ENCODE peak calls at places on chromosomes 11 and 22, in nine cellular contexts. R is Calu3; O is MV-4-11; F is NCI-H510A treated with DMSO at 0.1 percent for 48 hours; H is stimulated activated naive CD4-positive, alpha-beta T cell treated with Interleukin-2 at 50 U/mL for 16 hours; T is Panc1; I is B cell; S is smooth muscle cell of the brain vasculature; P is stimulated activated CD4-positive, alpha-beta T cell treated with anti-CD3 and anti-CD28 coated beads, Interleukin-12 subunit alpha, Interleukin-12 subunit beta, amount 100 ng/mL, for 4 hours. X is an unnamed sample.

GRCh38 chr11:8988329-8989234 is 15.2 kb downstream of the NRIP3 start:
- DNase-seq in I (no peak), S (no peak), R (no peak), P (no peak), O (no peak), F (no peak), T (no peak), H (no peak), X (peak; percentile 87)

GRCh38 chr11:12122083-12122482 is 11.7 kb downstream of the MICAL2 start:
- DNase-seq in R (peak; percentile 31), P (no peak), H (no peak), F (peak; percentile 7), T (no peak), S (no peak), O (no peak), I (no peak), X (no peak)

GRCh38 chr11:19374189-19374588 is 133.4 kb upstream of the E2F8 start:
- DNase-seq in T (no peak), R (no peak), O (no peak), I (no peak), F (no peak), S (no peak), P (no peak), H (no peak), X (peak; percentile 1)

GRCh38 chr11:129960216-129961214 is 42.1 kb downstream of the PRDM10 start:
- DNase-seq in T (peak; percentile 71), F (no peak), I (no peak), O (peak; percentile 43), P (no peak), S (no peak), H (no peak), R (peak; percentile 22), X (peak; percentile 44)

GRCh38 chr11:59778122-59778521 is 22.9 kb downstream of the STX3 start:
- DNase-seq in S (no peak), O (no peak), R (peak; percentile 49), I (no peak), P (no peak), H (no peak), F (no peak), T (no peak), X (no peak)

GRCh38 chr22:20517841-20518592 is 10.6 kb downstream of the MED15 start:
- DNase-seq in S (no peak), T (no peak), F (no peak), I (no peak), R (no peak), H (no peak), P (no peak), O (no peak), X (no peak)

GRCh38 chr11:86251285-86251830 is 6.8 kb downstream of the EED start:
- DNase-seq in S (no peak), P (no peak), F (no peak), T (no peak), I (no peak), O (no peak), R (no peak), H (no peak), X (no peak)

GRCh38 chr22:24146791-24147353 is 34.4 kb upstream of the SUSD2 start:
- DNase-seq in I (no peak), O (no peak), H (no peak), F (peak; percentile 28), T (no peak), S (peak; percentile 39), P (no peak), R (no peak), X (no peak)

GRCh38 chr11:955154-956049 is 29.7 kb downstream of the AP2A2 start:
- DNase-seq in I (no peak), F (peak; percentile 3), P (no peak), H (no peak), O (no peak), R (peak; percentile 59), T (no peak), S (no peak), X (no peak)

GRCh38 chr22:48256776-48257689 is 1494.6 kb downstream of the TBC1D22A start:
- DNase-seq in T (no peak), I (no peak), P (no peak), F (no peak), R (no peak), S (no peak), O (no peak), H (no peak), X (no peak)

X was measured in OCI-M1.